ENCODE peak calls at places on chromosomes 5 and 9, in five cellular contexts. H is sigmoid colon, Q is brain microvascular endothelial cell, P is left lung, M is psoas muscle. R is an unnamed sample.

GRCh38 chr5:139232161-139232724 is 34.1 kb upstream of the SIL1 start:
- DNase-seq in H (no peak), Q (no peak), P (no peak), M (no peak), R (peak)

GRCh38 chr5:17056056-17056690 is 120.1 kb upstream of the MYO10 start:
- DNase-seq in H (no peak), Q (no peak), P (no peak), M (no peak), R (no peak)

GRCh38 chr5:111158105-111158744 is 66.0 kb upstream of the CAMK4 start:
- DNase-seq in H (peak), Q (peak), P (no peak), M (no peak), R (peak)

GRCh38 chr9:36436909-36437308 is 36.8 kb upstream of the RNF38 start:
- DNase-seq in H (no peak), Q (no peak), P (peak), M (no peak), R (no peak)

GRCh38 chr9:131125038-131125287 is 423 bp upstream of the NUP214 start:
- DNase-seq in H (no peak), Q (no peak), P (no peak), M (no peak), R (no peak)

GRCh38 chr5:109316631-109317030 is 93.1 kb downstream of the PJA2 start:
- DNase-seq in H (no peak), Q (peak), P (no peak), M (no peak), R (peak)

GRCh38 chr5:34498582-34498981 is 157.5 kb upstream of the RAI14 start:
- DNase-seq in H (no peak), Q (no peak), P (no peak), M (no peak), R (no peak)

GRCh38 chr5:57450991-57451876 is 31.4 kb downstream of the ACTBL2 start:
- DNase-seq in H (no peak), Q (peak), P (no peak), M (no peak), R (no peak)

GRCh38 chr9:35907732-35908483 is 1.4 kb upstream of the SPAAR start:
- DNase-seq in H (peak), Q (peak), P (no peak), M (peak), R (no peak)

GRCh38 chr5:158928405-158928804 is 171.3 kb downstream of the EBF1 start:
- DNase-seq in H (no peak), Q (no peak), P (no peak), M (no peak), R (no peak)

GRCh38 chr5:174243904-174244303 is 198.4 kb downstream of the NSG2 start:
- DNase-seq in H (no peak), Q (no peak), P (no peak), M (no peak), R (no peak)

GRCh38 chr5:1052641-1053390 is 44.2 kb downstream of the NKD2 start:
- DNase-seq in H (no peak), Q (no peak), P (peak), M (peak), R (no peak)

GRCh38 chr9:3576358-3576757 is 50.6 kb upstream of the RFX3 start:
- DNase-seq in H (no peak), Q (no peak), P (no peak), M (peak), R (no peak)

GRCh38 chr5:24232929-24233328 is 411.8 kb downstream of the CDH10 start:
- DNase-seq in H (no peak), Q (no peak), P (no peak), M (no peak), R (no peak)

DNA sequence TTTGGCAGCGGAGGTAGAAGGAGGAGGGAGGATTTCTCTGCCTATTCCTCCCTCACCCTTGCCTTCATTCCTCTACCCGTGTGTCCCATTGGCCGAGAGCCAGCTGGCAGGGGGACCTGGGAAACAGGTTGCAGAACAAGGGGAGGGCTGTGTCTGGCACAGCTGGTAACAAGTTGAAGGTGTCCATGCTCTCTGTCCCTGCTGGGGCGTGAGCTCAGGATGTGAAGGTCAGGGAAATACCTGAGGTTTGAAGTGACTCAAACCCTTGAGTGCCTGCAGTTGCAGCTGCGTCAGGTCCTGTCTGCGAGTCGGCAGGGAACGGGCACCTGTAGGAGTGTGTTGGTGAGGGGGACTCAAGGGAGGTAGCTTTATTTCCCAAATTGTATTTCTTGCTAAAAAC is 16.2 kb downstream of the MIGA2 start:
- DNase-seq in H (no peak), Q (no peak), P (peak), M (peak), R (peak)
- H3K27ac ChIP-seq in H (no peak), Q (no peak), P (peak), M (no peak), R (peak)

GRCh38 chr9:134886413-134886913 is 5.9 kb downstream of the FCN2 start:
- DNase-seq in H (no peak), Q (no peak), P (peak), M (no peak), R (no peak)
- H3K27ac ChIP-seq in H (no peak), Q (no peak), P (no peak), M (no peak), R (no peak)

GRCh38 chr5:104598285-104598684 is 1035.7 kb upstream of the NUDT12 start:
- DNase-seq in H (no peak), Q (no peak), P (no peak), M (no peak), R (no peak)
- H3K27ac ChIP-seq in H (no peak), Q (no peak), P (no peak), M (no peak), R (no peak)

DNA sequence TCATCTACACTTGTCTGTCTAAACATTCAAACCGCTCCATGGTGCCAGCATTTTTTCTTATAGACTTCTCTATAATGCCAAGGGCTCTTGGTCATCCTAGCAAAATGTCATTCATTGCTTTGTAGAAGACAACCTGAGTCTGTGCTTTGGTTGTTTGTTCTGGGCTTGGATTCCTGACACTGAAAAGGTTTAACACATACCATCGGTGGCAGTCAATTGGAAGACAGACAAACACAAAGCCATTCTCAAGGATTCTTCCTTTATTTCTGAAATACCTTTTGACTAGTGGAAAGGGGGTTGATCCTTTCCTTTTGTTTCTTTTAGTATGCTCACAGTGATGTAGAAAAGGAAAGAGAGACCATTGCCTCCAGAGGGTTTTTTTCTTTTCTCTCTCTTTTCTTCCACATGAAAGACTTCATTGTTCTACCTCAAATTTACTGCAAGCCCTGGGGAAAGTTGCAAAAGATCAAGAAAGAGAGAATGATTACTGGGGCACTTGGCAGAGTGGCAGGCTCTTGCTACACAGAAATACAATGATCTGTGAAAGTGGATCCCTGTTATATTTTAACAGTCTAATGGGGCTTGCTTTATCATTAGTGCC is 66.4 kb upstream of the TMC1 start:
- DNase-seq in H (no peak), Q (no peak), P (no peak), M (no peak), R (no peak)
- H3K27ac ChIP-seq in H (no peak), Q (no peak), P (no peak), M (no peak), R (no peak)

DNA sequence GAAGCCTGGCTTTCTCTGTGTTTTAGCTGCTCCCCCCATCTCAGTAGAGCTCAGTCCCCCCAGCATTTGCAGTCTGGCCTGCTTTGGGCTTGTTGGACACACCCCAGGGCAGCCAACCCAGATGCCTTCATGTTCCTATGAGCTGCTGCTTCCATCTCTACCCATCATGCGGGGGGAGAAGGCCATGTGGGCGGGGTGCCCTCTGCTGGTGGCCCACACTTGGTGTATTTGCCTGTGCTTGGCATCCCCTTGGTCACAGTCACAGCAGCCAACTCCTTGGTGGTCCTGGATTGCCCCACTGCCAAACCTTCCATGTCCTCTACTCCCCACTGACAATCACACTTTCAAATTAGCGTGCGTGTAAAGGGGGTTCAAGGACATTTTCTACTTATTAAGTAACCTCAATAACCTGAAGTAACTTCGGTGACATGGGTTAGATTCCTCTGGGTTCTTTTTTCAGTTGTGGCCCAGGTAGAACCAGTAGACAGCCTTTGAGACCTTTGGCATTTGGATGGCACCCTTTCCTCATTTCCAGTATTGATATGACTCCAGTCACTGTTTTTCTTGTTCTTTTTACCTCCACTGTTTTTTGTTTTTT is 42.8 kb downstream of the SNX30 start:
- DNase-seq in H (peak), Q (peak), P (peak), M (peak), R (no peak)
- H3K27ac ChIP-seq in H (no peak), Q (no peak), P (no peak), M (no peak), R (no peak)

GRCh38 chr5:160420331-160420610 is 1.4 kb upstream of the PTTG1 start:
- DNase-seq in H (no peak), Q (no peak), P (no peak), M (no peak), R (no peak)
- H3K27ac ChIP-seq in H (peak), Q (no peak), P (peak), M (no peak), R (no peak)

GRCh38 chr5:154084255-154084654 is 45.5 kb downstream of the MFAP3 start:
- DNase-seq in H (no peak), Q (no peak), P (no peak), M (no peak), R (no peak)

GRCh38 chr5:154076240-154076922 is 37.6 kb downstream of the MFAP3 start:
- DNase-seq in H (no peak), Q (no peak), P (no peak), M (no peak), R (no peak)

GRCh38 chr5:154078305-154078704 is 39.5 kb downstream of the MFAP3 start:
- DNase-seq in H (no peak), Q (no peak), P (no peak), M (no peak), R (no peak)

GRCh38 chr5:154077692-154078091 is 38.9 kb downstream of the MFAP3 start:
- DNase-seq in H (no peak), Q (no peak), P (no peak), M (no peak), R (peak)

GRCh38 chr5:154081246-154081645 is 42.5 kb downstream of the MFAP3 start:
- DNase-seq in H (no peak), Q (no peak), P (no peak), M (no peak), R (no peak)
- H3K27ac ChIP-seq in H (no peak), Q (no peak), P (no peak), M (no peak), R (no peak)